ENCODE peak calls at places on chromosomes 6 and 20, in seven cellular contexts. G, B, J, A, Q, T and V are unnamed samples.
A peak's percentile ranks its signal among the peaks of the same experiment; 100 is the strongest.

GRCh38 chr6:161094904-161095440 is 103.4 kb downstream of the MAP3K4 start:
- DNase-seq in B (no peak), G (no peak), A (no peak), Q (no peak), J (no peak), T (no peak), V (no peak)

GRCh38 chr6:4208158-4208557 is 72.8 kb upstream of the ECI2 start:
- DNase-seq in T (no peak), Q (no peak), A (no peak), J (no peak), B (no peak), G (no peak), V (no peak)

GRCh38 chr20:49559411-49560081 is 8.4 kb downstream of the PTGIS start:
- DNase-seq in A (no peak), J (no peak), G (no peak), Q (no peak), T (peak; percentile 79), B (no peak), V (peak; percentile 68)

GRCh38 chr6:35092362-35093117 is 48.6 kb downstream of the TCP11 start:
- DNase-seq in B (no peak), T (no peak), Q (no peak), G (no peak), J (peak; percentile 6), A (no peak), V (peak; percentile 40)

GRCh38 chr6:52317841-52318581 is 33.5 kb upstream of the MCM3 start:
- DNase-seq in T (no peak), B (peak; percentile 12), G (no peak), A (no peak), J (no peak), Q (no peak), V (no peak)

GRCh38 chr6:149862901-149863595 is 1.1 kb downstream of the LRP11 start:
- DNase-seq in Q (peak; percentile 85), G (peak; percentile 76), B (peak; percentile 69), T (peak; percentile 87), J (peak; percentile 56), A (peak; percentile 87), V (peak; percentile 49)

GRCh38 chr6:104987218-104987617 is 30.3 kb downstream of the LIN28B start:
- DNase-seq in T (no peak), Q (no peak), A (no peak), J (no peak), G (no peak), B (no peak), V (no peak)

GRCh38 chr20:35145141-35145564 is 2.0 kb downstream of the EDEM2 start:
- DNase-seq in J (peak; percentile 60), G (no peak), T (no peak), Q (no peak), A (peak; percentile 22), B (peak; percentile 70), V (no peak)

GRCh38 chr20:34364013-34364382 is 925 bp downstream of the ITCH start:
- DNase-seq in A (peak; percentile 30), B (peak; percentile 48), G (no peak), Q (no peak), J (peak; percentile 18), T (no peak), V (peak; percentile 21)

GRCh38 chr20:38001981-38002380 is 31.3 kb downstream of the TTI1 start:
- DNase-seq in G (no peak), A (no peak), Q (no peak), T (no peak), B (no peak), J (peak; percentile 36), V (no peak)

GRCh38 chr20:1331801-1332453 is 3.0 kb upstream of the SDCBP2 start:
- DNase-seq in J (no peak), G (no peak), A (no peak), Q (peak; percentile 11), B (no peak), T (peak; percentile 35), V (no peak)

GRCh38 chr6:3131695-3132094 is 13.2 kb downstream of the BPHL start:
- DNase-seq in B (no peak), A (no peak), T (no peak), G (no peak), Q (no peak), J (no peak), V (no peak)

GRCh38 chr6:43504756-43505593 is 5.2 kb downstream of the LRRC73 start:
- DNase-seq in T (no peak), G (no peak), B (no peak), A (no peak), Q (no peak), J (no peak), V (no peak)

GRCh38 chr6:41288025-41288777 is 1.7 kb upstream of the TREM1 start:
- DNase-seq in G (no peak), J (no peak), Q (no peak), B (no peak), A (no peak), T (no peak), V (no peak)

GRCh38 chr20:40006168-40006860 is 682.7 kb downstream of the MAFB start:
- DNase-seq in A (no peak), Q (no peak), T (no peak), B (no peak), G (no peak), J (no peak), V (no peak)

GRCh38 chr6:41702771-41703494 is 32.5 kb downstream of the TFEB start:
- DNase-seq in B (no peak), J (no peak), Q (no peak), T (no peak), G (no peak), A (no peak), V (no peak)

DNA sequence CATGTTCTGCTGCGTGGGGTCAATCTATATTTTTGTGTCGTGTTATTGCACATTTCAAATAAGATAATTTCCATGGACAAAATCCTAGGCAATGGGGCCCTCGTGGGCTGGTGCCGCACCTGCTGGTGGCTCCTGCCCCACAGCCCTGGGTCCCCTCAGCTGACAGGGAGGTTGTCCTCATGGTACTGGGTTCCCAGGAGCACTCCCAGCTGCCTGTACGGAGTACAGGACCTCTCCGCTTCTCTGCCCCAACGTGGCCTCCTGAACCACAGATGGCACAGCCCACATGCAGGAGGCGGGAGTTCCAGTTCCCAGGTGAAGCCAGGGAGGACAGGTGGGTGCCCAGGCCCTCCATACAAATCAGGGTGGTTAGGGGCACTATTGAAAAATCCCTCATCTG is 243.5 kb downstream of the SMOC2 start:
- DNase-seq in G (no peak), B (no peak), T (no peak), Q (no peak), A (no peak), J (no peak), V (no peak)
- H3K4me3 ChIP-seq in G (no peak overlapping the region), B (no peak overlapping the region), T (no peak overlapping the region), Q (no peak overlapping the region), A (no peak overlapping the region), J (no peak overlapping the region), V (no peak overlapping the region)

GRCh38 chr6:84976516-84977420 is 212.4 kb upstream of the TBX18 start:
- DNase-seq in T (no peak), G (no peak), J (no peak), B (peak; percentile 94), A (no peak), Q (no peak), V (no peak)

GRCh38 chr6:84979541-84979940 is 215.1 kb upstream of the TBX18 start:
- DNase-seq in G (no peak), B (no peak), J (no peak), Q (no peak), A (no peak), T (no peak), V (no peak)
- TF ChIP-seq POLR2A in G (no peak), B (no peak), J (no peak), Q (no peak), A (no peak), T (no peak), V (no peak)

GRCh38 chr20:51797357-51798025 is 4.8 kb downstream of the SALL4 start:
- DNase-seq in T (no peak), A (no peak), J (no peak), Q (no peak), G (no peak), B (peak; percentile 37), V (no peak)
- H3K4me3 ChIP-seq in T (no peak overlapping the region), A (no peak overlapping the region), J (no peak overlapping the region), Q (no peak overlapping the region), G (no peak overlapping the region), B (no peak overlapping the region), V (no peak overlapping the region)

GRCh38 chr6:5850848-5851255 is 155.9 kb downstream of the NRN1 start:
- DNase-seq in T (no peak), Q (no peak), A (no peak), G (no peak), B (no peak), J (no peak), V (no peak)
- TF ChIP-seq POLR2A in T (no peak), Q (no peak), A (no peak), G (no peak), B (no peak), J (no peak), V (no peak)

DNA sequence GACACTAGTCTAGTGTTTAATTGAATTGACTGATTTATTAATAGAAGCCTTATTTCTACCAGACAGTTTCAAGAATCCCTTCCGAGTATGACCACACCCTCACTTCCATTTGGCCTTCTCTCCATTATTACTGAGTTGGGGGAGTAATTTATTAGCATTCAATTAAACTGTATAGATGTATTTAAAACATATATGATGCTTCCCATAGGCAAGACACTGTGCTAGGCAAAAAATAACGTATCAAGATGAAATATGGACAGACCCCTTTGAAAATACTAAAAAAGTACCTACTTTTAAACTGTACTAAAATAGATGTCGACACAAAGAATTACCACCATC is 112.9 kb upstream of the PHACTR1 start:
- DNase-seq in G (no peak), J (no peak), Q (no peak), T (no peak), A (no peak), B (no peak), V (no peak)
- H3K4me3 ChIP-seq in G (no peak overlapping the region), J (no peak overlapping the region), Q (no peak overlapping the region), T (no peak overlapping the region), A (no peak overlapping the region), B (no peak overlapping the region), V (no peak overlapping the region)